ENCODE peak calls at places on chromosomes 2 and 18, in ten cellular contexts. One of them, this sample, is unnamed. For H3K27me3, the result is how much of the 10 kb centered on the place peaks cover.

GRCh38 chr2:212032032-212032431 is 506.6 kb downstream of the ERBB4 start:
- DNase-seq in fibroblast of lung: peak
- DNase-seq in neural progenitor cell: no peak
- DNase-seq in dorsolateral prefrontal cortex: no peak
- DNase-seq in GM23248: peak
- DNase-seq in endodermal cell: no peak
- DNase-seq in SJSA1: peak
- DNase-seq in GM06990: no peak
- DNase-seq in CD4-positive, alpha-beta T cell: no peak
- DNase-seq in HCT116: no peak
- DNase-seq in this sample: no peak

GRCh38 chr18:650428-650858 is 7.0 kb upstream of the TYMS start:
- DNase-seq in neural progenitor cell: no peak
- DNase-seq in GM06990: peak
- DNase-seq in dorsolateral prefrontal cortex: no peak
- DNase-seq in SJSA1: no peak
- DNase-seq in CD4-positive, alpha-beta T cell: no peak
- DNase-seq in endodermal cell: no peak
- DNase-seq in GM23248: no peak
- DNase-seq in fibroblast of lung: no peak
- DNase-seq in HCT116: no peak
- DNase-seq in this sample: no peak

GRCh38 chr18:67600181-67600631 is 83.7 kb upstream of the DSEL start:
- DNase-seq in dorsolateral prefrontal cortex: no peak
- DNase-seq in fibroblast of lung: peak
- DNase-seq in HCT116: no peak
- DNase-seq in GM23248: peak
- DNase-seq in CD4-positive, alpha-beta T cell: no peak
- DNase-seq in neural progenitor cell: no peak
- DNase-seq in GM06990: no peak
- DNase-seq in endodermal cell: no peak
- DNase-seq in SJSA1: peak
- DNase-seq in this sample: no peak

GRCh38 chr2:188596054-188596453 is 304.4 kb downstream of the GULP1 start:
- DNase-seq in HCT116: no peak
- DNase-seq in dorsolateral prefrontal cortex: no peak
- DNase-seq in GM23248: no peak
- DNase-seq in endodermal cell: no peak
- DNase-seq in CD4-positive, alpha-beta T cell: no peak
- DNase-seq in neural progenitor cell: no peak
- DNase-seq in SJSA1: no peak
- DNase-seq in GM06990: no peak
- DNase-seq in fibroblast of lung: peak
- DNase-seq in this sample: no peak

GRCh38 chr18:68925268-68925667 is 127.4 kb downstream of the CCDC102B start:
- DNase-seq in SJSA1: no peak
- DNase-seq in neural progenitor cell: peak
- DNase-seq in dorsolateral prefrontal cortex: no peak
- DNase-seq in GM23248: peak
- DNase-seq in CD4-positive, alpha-beta T cell: no peak
- DNase-seq in fibroblast of lung: peak
- DNase-seq in endodermal cell: peak
- DNase-seq in GM06990: no peak
- DNase-seq in HCT116: no peak
- DNase-seq in this sample: no peak

GRCh38 chr18:76844742-76845477 is 22.6 kb downstream of the ZNF236 start:
- DNase-seq in endodermal cell: no peak
- DNase-seq in HCT116: no peak
- DNase-seq in GM23248: peak
- DNase-seq in GM06990: no peak
- DNase-seq in fibroblast of lung: peak
- DNase-seq in CD4-positive, alpha-beta T cell: no peak
- DNase-seq in neural progenitor cell: no peak
- DNase-seq in SJSA1: no peak
- DNase-seq in dorsolateral prefrontal cortex: no peak
- DNase-seq in this sample: no peak

GRCh38 chr2:105959357-105959756 is 214.6 kb downstream of the NCK2 start:
- DNase-seq in GM23248: no peak
- DNase-seq in fibroblast of lung: no peak
- DNase-seq in SJSA1: no peak
- DNase-seq in endodermal cell: no peak
- DNase-seq in GM06990: no peak
- DNase-seq in neural progenitor cell: no peak
- DNase-seq in dorsolateral prefrontal cortex: no peak
- DNase-seq in CD4-positive, alpha-beta T cell: no peak
- DNase-seq in HCT116: no peak
- DNase-seq in this sample: no peak

GRCh38 chr2:30686000-30686399 is 121.2 kb downstream of the CAPN13 start:
- DNase-seq in dorsolateral prefrontal cortex: no peak
- DNase-seq in GM23248: no peak
- DNase-seq in SJSA1: no peak
- DNase-seq in HCT116: no peak
- DNase-seq in endodermal cell: peak
- DNase-seq in fibroblast of lung: no peak
- DNase-seq in GM06990: no peak
- DNase-seq in neural progenitor cell: peak
- DNase-seq in CD4-positive, alpha-beta T cell: no peak
- DNase-seq in this sample: no peak

GRCh38 chr2:86825728-86826386 is 35.1 kb upstream of the CD8A start:
- DNase-seq in CD4-positive, alpha-beta T cell: peak
- DNase-seq in fibroblast of lung: no peak
- DNase-seq in endodermal cell: no peak
- DNase-seq in neural progenitor cell: no peak
- DNase-seq in GM06990: no peak
- DNase-seq in dorsolateral prefrontal cortex: no peak
- DNase-seq in GM23248: no peak
- DNase-seq in SJSA1: no peak
- DNase-seq in HCT116: no peak
- DNase-seq in this sample: no peak

DNA sequence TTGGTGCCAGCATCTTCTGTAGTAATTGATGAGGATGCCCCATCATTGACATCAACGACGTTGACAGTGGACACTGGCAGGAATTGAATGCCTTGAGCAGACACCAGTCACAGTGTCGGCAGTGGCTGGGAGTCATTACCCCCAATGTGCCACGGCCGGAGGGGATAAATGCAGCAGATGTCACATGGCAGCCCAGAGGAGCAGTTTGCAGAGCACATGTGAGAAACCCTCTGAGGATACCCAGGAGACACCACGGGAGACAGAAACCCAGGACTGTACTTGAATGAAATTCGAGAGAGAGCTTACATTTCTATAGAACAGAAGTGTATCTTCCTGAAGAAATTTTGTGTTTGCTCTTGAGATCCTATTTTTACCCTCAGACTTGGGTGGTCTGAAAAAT is 409.1 kb upstream of the TNP1 start:
- DNase-seq in neural progenitor cell: no peak
- DNase-seq in SJSA1: no peak
- DNase-seq in GM23248: no peak
- DNase-seq in GM06990: no peak
- DNase-seq in fibroblast of lung: no peak
- DNase-seq in endodermal cell: no peak
- DNase-seq in dorsolateral prefrontal cortex: no peak
- DNase-seq in CD4-positive, alpha-beta T cell: no peak
- DNase-seq in HCT116: no peak
- DNase-seq in this sample: no peak
- H3K27me3 ChIP-seq in neural progenitor cell: half or more
- H3K27me3 ChIP-seq in SJSA1: under half
- H3K27me3 ChIP-seq in GM23248: under half
- H3K27me3 ChIP-seq in GM06990: under half
- H3K27me3 ChIP-seq in fibroblast of lung: under half
- H3K27me3 ChIP-seq in endodermal cell: under half
- H3K27me3 ChIP-seq in dorsolateral prefrontal cortex: under half
- H3K27me3 ChIP-seq in CD4-positive, alpha-beta T cell: under half
- H3K27me3 ChIP-seq in HCT116: under half
- H3K27me3 ChIP-seq in this sample: under half

GRCh38 chr2:231924889-231925275 is 1.3 kb downstream of the NPPC start:
- DNase-seq in SJSA1: no peak
- DNase-seq in GM23248: no peak
- DNase-seq in neural progenitor cell: no peak
- DNase-seq in dorsolateral prefrontal cortex: no peak
- DNase-seq in fibroblast of lung: no peak
- DNase-seq in HCT116: no peak
- DNase-seq in GM06990: no peak
- DNase-seq in CD4-positive, alpha-beta T cell: no peak
- DNase-seq in endodermal cell: no peak
- DNase-seq in this sample: no peak

GRCh38 chr2:231923951-231924888 is 2.0 kb downstream of the NPPC start:
- DNase-seq in dorsolateral prefrontal cortex: no peak
- DNase-seq in SJSA1: no peak
- DNase-seq in fibroblast of lung: no peak
- DNase-seq in GM23248: no peak
- DNase-seq in HCT116: no peak
- DNase-seq in neural progenitor cell: no peak
- DNase-seq in CD4-positive, alpha-beta T cell: no peak
- DNase-seq in GM06990: no peak
- DNase-seq in endodermal cell: no peak
- DNase-seq in this sample: peak

GRCh38 chr2:231926761-231927565 is 767 bp upstream of the NPPC start:
- DNase-seq in endodermal cell: peak
- DNase-seq in GM06990: no peak
- DNase-seq in GM23248: peak
- DNase-seq in dorsolateral prefrontal cortex: peak
- DNase-seq in fibroblast of lung: no peak
- DNase-seq in CD4-positive, alpha-beta T cell: no peak
- DNase-seq in SJSA1: peak
- DNase-seq in HCT116: no peak
- DNase-seq in neural progenitor cell: peak
- DNase-seq in this sample: peak

GRCh38 chr2:231926180-231926741 is at the start of gene NPPC:
- DNase-seq in neural progenitor cell: peak
- DNase-seq in dorsolateral prefrontal cortex: peak
- DNase-seq in GM06990: peak
- DNase-seq in SJSA1: peak
- DNase-seq in endodermal cell: peak
- DNase-seq in fibroblast of lung: peak
- DNase-seq in GM23248: peak
- DNase-seq in HCT116: no peak
- DNase-seq in CD4-positive, alpha-beta T cell: peak
- DNase-seq in this sample: peak

DNA sequence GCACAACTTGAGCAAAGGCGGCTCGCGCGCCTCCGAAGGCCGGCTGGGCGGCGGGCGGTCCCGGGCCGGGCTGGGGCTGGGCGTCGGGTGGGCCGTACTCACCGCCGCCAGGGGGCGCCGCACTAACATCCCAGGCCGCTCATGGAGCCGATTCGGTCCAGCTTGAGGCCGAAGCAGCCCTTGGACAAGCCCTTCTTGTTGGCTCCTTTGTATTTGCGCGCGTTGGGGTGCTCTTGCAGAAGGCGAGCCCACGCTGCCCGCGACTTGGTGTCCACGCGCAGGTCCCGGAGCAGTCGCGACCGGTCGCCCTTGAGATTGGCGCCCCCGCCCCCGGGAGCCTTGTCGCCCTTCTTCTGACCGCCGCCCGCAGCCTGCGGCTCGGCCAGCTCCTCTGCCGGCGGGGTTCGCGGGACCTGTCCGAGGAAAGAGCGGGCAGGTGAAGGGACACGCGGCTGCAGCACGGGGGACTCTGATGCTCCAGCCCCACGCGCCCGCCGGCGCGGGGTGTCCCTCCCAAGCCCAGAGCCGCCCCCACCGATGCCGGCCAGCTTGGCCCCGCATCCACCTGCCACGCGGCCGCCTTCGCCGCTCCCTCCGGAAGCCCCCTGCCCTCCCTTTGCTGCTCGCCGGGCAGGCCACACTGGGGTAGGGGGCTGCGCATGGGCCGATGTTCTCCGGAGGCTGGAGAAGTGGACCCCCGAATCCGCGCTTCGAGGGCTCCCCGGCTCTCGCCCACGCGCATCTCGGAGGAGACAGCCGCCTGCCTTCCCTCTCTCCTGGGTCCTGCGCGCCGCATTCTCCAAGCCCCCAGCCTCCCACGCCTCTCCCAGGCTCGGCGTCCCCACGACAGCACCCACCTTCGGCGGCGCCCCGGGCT is 655 bp downstream of the NPPC start:
- DNase-seq in GM23248: peak
- DNase-seq in HCT116: peak
- DNase-seq in SJSA1: peak
- DNase-seq in GM06990: peak
- DNase-seq in dorsolateral prefrontal cortex: peak
- DNase-seq in endodermal cell: peak
- DNase-seq in fibroblast of lung: peak
- DNase-seq in neural progenitor cell: peak
- DNase-seq in CD4-positive, alpha-beta T cell: peak
- DNase-seq in this sample: peak
- H3K27me3 ChIP-seq in GM23248: under half
- H3K27me3 ChIP-seq in HCT116: under half
- H3K27me3 ChIP-seq in SJSA1: half or more
- H3K27me3 ChIP-seq in GM06990: under half
- H3K27me3 ChIP-seq in dorsolateral prefrontal cortex: under half
- H3K27me3 ChIP-seq in endodermal cell: half or more
- H3K27me3 ChIP-seq in fibroblast of lung: half or more
- H3K27me3 ChIP-seq in neural progenitor cell: half or more
- H3K27me3 ChIP-seq in CD4-positive, alpha-beta T cell: half or more
- H3K27me3 ChIP-seq in this sample: half or more

GRCh38 chr2:14975401-14975800 is 342.9 kb downstream of the LRATD1 start:
- DNase-seq in SJSA1: no peak
- DNase-seq in dorsolateral prefrontal cortex: no peak
- DNase-seq in GM23248: peak
- DNase-seq in neural progenitor cell: no peak
- DNase-seq in fibroblast of lung: peak
- DNase-seq in GM06990: no peak
- DNase-seq in endodermal cell: no peak
- DNase-seq in HCT116: no peak
- DNase-seq in CD4-positive, alpha-beta T cell: no peak
- DNase-seq in this sample: no peak

GRCh38 chr2:14982790-14983189 is 350.3 kb downstream of the LRATD1 start:
- DNase-seq in GM06990: no peak
- DNase-seq in endodermal cell: no peak
- DNase-seq in SJSA1: no peak
- DNase-seq in fibroblast of lung: no peak
- DNase-seq in HCT116: no peak
- DNase-seq in neural progenitor cell: no peak
- DNase-seq in CD4-positive, alpha-beta T cell: no peak
- DNase-seq in GM23248: no peak
- DNase-seq in dorsolateral prefrontal cortex: no peak
- DNase-seq in this sample: no peak

DNA sequence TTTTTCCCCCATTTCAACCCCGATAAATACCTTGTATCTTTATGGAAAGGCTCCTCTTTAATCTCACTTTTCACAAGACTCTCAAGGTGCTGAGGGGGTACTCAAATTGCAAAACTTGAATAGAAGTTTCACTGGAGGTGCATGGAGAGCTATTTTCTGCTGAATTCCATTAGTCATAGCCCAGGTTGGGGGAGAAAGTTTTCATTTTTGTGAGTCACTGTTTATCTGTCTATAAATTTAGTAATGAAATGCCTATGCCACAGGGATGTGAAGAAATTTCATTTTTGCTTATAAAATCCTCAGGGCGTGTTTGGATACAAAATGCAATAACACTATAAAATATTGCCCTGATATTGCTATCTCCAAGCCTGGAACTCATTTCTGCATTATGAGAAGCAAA is 346.3 kb downstream of the LRATD1 start:
- DNase-seq in CD4-positive, alpha-beta T cell: no peak
- DNase-seq in endodermal cell: no peak
- DNase-seq in HCT116: no peak
- DNase-seq in fibroblast of lung: no peak
- DNase-seq in GM23248: no peak
- DNase-seq in SJSA1: no peak
- DNase-seq in neural progenitor cell: no peak
- DNase-seq in dorsolateral prefrontal cortex: no peak
- DNase-seq in GM06990: no peak
- DNase-seq in this sample: no peak
- H3K27me3 ChIP-seq in CD4-positive, alpha-beta T cell: under half
- H3K27me3 ChIP-seq in endodermal cell: under half
- H3K27me3 ChIP-seq in HCT116: under half
- H3K27me3 ChIP-seq in fibroblast of lung: under half
- H3K27me3 ChIP-seq in GM23248: under half
- H3K27me3 ChIP-seq in SJSA1: under half
- H3K27me3 ChIP-seq in neural progenitor cell: under half
- H3K27me3 ChIP-seq in dorsolateral prefrontal cortex: under half
- H3K27me3 ChIP-seq in GM06990: under half
- H3K27me3 ChIP-seq in this sample: under half

GRCh38 chr2:236367791-236368289 is 103.6 kb upstream of the ASB18 start:
- DNase-seq in neural progenitor cell: no peak
- DNase-seq in endodermal cell: no peak
- DNase-seq in dorsolateral prefrontal cortex: no peak
- DNase-seq in fibroblast of lung: no peak
- DNase-seq in SJSA1: no peak
- DNase-seq in CD4-positive, alpha-beta T cell: no peak
- DNase-seq in HCT116: no peak
- DNase-seq in GM23248: no peak
- DNase-seq in GM06990: no peak
- DNase-seq in this sample: no peak
- H3K27me3 ChIP-seq in neural progenitor cell: under half
- H3K27me3 ChIP-seq in endodermal cell: under half
- H3K27me3 ChIP-seq in dorsolateral prefrontal cortex: under half
- H3K27me3 ChIP-seq in fibroblast of lung: under half
- H3K27me3 ChIP-seq in SJSA1: under half
- H3K27me3 ChIP-seq in CD4-positive, alpha-beta T cell: under half
- H3K27me3 ChIP-seq in HCT116: half or more
- H3K27me3 ChIP-seq in GM23248: under half
- H3K27me3 ChIP-seq in GM06990: under half
- H3K27me3 ChIP-seq in this sample: under half